ENCODE peak calls at places on chromosomes 7 and 10, in five cellular contexts. J, D, L, W and Q are unnamed samples.

GRCh38 chr10:29482591-29483421 is 152.0 kb downstream of the SVIL start:
- DNase-seq in J (no peak), D (peak), L (no peak), W (no peak), Q (no peak)

GRCh38 chr10:3118621-3119020 is 51.3 kb downstream of the PFKP start:
- DNase-seq in J (no peak), D (no peak), L (no peak), W (no peak), Q (no peak)

GRCh38 chr7:141430426-141431142 is 120.6 kb upstream of the AGK start:
- DNase-seq in J (no peak), D (no peak), L (no peak), W (no peak), Q (no peak)

GRCh38 chr10:52883996-52884871 is 111.7 kb upstream of the MBL2 start:
- DNase-seq in J (peak), D (peak), L (peak), W (peak), Q (peak)

GRCh38 chr10:59508296-59508695 is 145.9 kb upstream of the FAM13C start:
- DNase-seq in J (peak), D (peak), L (no peak), W (peak), Q (peak)

GRCh38 chr10:77582710-77583115 is 54.9 kb downstream of the KCNMA1 start:
- DNase-seq in J (peak), D (peak), L (peak), W (peak), Q (peak)

GRCh38 chr7:27871086-27871485 is 131.1 kb downstream of the TAX1BP1 start:
- DNase-seq in J (no peak), D (no peak), L (no peak), W (peak), Q (no peak)

GRCh38 chr10:68315582-68315981 is 16.3 kb upstream of the HNRNPH3 start:
- DNase-seq in J (no peak), D (no peak), L (no peak), W (no peak), Q (no peak)

GRCh38 chr10:115854740-115855435 is 418.1 kb downstream of the GFRA1 start:
- DNase-seq in J (peak), D (peak), L (no peak), W (no peak), Q (peak)

GRCh38 chr7:25286756-25287155 is 58.5 kb upstream of the NPVF start:
- DNase-seq in J (no peak), D (no peak), L (no peak), W (no peak), Q (no peak)

GRCh38 chr10:89086801-89087513 is 96.4 kb downstream of the FAS start:
- DNase-seq in J (no peak), D (peak), L (peak), W (no peak), Q (no peak)

GRCh38 chr10:11685787-11686218 is 56.4 kb upstream of the ECHDC3 start:
- DNase-seq in J (peak), D (peak), L (no peak), W (peak), Q (peak)

GRCh38 chr10:58818889-58819288 is 306.2 kb downstream of the BICC1 start:
- DNase-seq in J (no peak), D (peak), L (peak), W (peak), Q (no peak)

GRCh38 chr7:6158424-6159096 is 113.9 kb downstream of the CYTH3 start:
- DNase-seq in J (no peak), D (no peak), L (no peak), W (no peak), Q (no peak)

GRCh38 chr10:34813626-34814227 is 1.4 kb downstream of the PARD3 start:
- DNase-seq in J (peak), D (peak), L (peak), W (peak), Q (peak)

GRCh38 chr10:132881186-132881920 is 61.0 kb downstream of the CFAP46 start:
- DNase-seq in J (no peak), D (no peak), L (no peak), W (no peak), Q (no peak)

GRCh38 chr10:3866347-3866746 is 81.3 kb upstream of the KLF6 start:
- DNase-seq in J (no peak), D (no peak), L (no peak), W (no peak), Q (no peak)

GRCh38 chr10:73759512-73760115 is 15.4 kb downstream of the SEC24C start:
- DNase-seq in J (peak), D (no peak), L (no peak), W (no peak), Q (no peak)

GRCh38 chr10:5662708-5663579 is 3.5 kb downstream of the ASB13 start:
- DNase-seq in J (no peak), D (no peak), L (no peak), W (no peak), Q (no peak)

GRCh38 chr10:5663692-5664427 is 2.5 kb downstream of the ASB13 start:
- DNase-seq in J (no peak), D (no peak), L (no peak), W (no peak), Q (no peak)

GRCh38 chr10:5666324-5667220 is at the start of gene ASB13:
- DNase-seq in J (peak), D (peak), L (peak), W (no peak), Q (peak)

GRCh38 chr10:5668429-5668828 is 2.0 kb upstream of the ASB13 start:
- DNase-seq in J (no peak), D (no peak), L (no peak), W (peak), Q (no peak)

GRCh38 chr10:5665380-5666323 is 743 bp downstream of the ASB13 start:
- DNase-seq in J (peak), D (no peak), L (no peak), W (no peak), Q (no peak)
- H3K27ac ChIP-seq in J (no peak), D (peak), L (peak), W (no peak), Q (peak)

DNA sequence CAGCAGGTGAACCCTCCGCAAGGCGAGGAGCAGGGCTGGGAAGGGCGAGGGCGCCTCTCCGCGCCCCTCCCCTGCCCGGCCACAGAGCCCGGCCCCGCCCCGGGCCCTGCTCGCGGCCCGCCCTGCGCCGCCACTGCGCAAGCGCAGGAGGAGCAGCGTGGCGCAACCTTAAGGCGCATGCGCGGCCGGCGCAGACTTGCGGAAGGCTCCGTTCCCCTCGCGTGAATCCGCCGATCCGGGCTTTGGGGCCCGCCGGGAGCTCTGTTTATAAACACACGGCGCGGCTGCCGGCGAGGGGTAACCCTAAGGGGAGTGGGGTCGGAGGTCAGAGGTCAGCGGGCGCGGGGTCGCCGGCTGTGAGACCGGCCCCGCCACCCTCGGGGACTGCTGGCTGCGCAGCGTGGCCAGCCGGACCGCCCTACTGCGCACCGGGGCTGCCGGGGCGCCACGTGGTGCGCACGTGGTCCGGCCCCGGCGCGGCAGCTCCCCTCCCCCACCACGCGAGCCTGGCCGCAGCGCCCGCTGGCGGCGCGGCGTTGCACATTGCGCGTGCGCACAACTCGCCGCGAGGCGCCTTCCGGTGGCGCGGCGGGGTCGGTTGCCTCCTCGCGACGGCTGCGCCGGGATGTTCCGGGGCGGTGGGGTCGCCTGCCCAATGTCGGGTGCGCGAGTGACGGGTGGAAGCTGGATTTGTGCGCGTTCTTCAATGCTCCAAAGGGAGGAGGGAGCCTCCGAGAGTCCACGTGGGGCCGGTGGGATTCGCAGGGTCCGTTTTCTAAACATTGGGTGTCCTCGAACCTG is 40.2 kb upstream of the FOXK1 start:
- DNase-seq in J (peak), D (peak), L (peak), W (peak), Q (peak)
- TF ChIP-seq CTCF in J (peak), D (peak), L (peak), W (no peak), Q (peak)

GRCh38 chr7:142894112-142894835 is 8.7 kb upstream of the TRPV6 start:
- DNase-seq in J (no peak), D (no peak), L (no peak), W (no peak), Q (no peak)
- H3K27ac ChIP-seq in J (no peak), D (no peak), L (no peak), W (no peak), Q (no peak)

GRCh38 chr10:130335336-130335735 is 199.1 kb downstream of the GLRX3 start:
- DNase-seq in J (no peak), D (no peak), L (no peak), W (no peak), Q (no peak)

GRCh38 chr10:130338588-130339070 is 202.4 kb downstream of the GLRX3 start:
- DNase-seq in J (no peak), D (no peak), L (no peak), W (no peak), Q (no peak)

GRCh38 chr10:130337696-130338587 is 201.8 kb downstream of the GLRX3 start:
- DNase-seq in J (no peak), D (no peak), L (no peak), W (no peak), Q (no peak)

GRCh38 chr10:130337305-130337640 is 201.1 kb downstream of the GLRX3 start:
- DNase-seq in J (no peak), D (no peak), L (no peak), W (no peak), Q (no peak)

GRCh38 chr10:130336612-130337304 is 200.6 kb downstream of the GLRX3 start:
- DNase-seq in J (no peak), D (no peak), L (no peak), W (no peak), Q (no peak)
- TF ChIP-seq CTCF in J (no peak), D (no peak), L (no peak), W (no peak), Q (no peak)